ENCODE peak calls at places on chromosome 4, in six cellular contexts. Z is C1 segment of cervical spinal cord; X is cardiac muscle cell; O is H9; W is stimulated activated CD8-positive, alpha-beta memory T cell treated with anti-CD3 and anti-CD28 coated beads, Interleukin-4, amount 100 ng/mL, for 24 hours; K is kidney epithelial cell. S is an unnamed sample.

GRCh38 chr4:77152421-77152820 is 4.6 kb upstream of the CCNG2 start:
- DNase-seq in Z (peak), X (peak), O (no peak), W (no peak), K (no peak), S (no peak)

GRCh38 chr4:124940387-124940786 is 227.9 kb upstream of the ANKRD50 start:
- DNase-seq in Z (no peak), X (no peak), O (no peak), W (no peak), K (peak), S (no peak)

GRCh38 chr4:142351958-142352357 is 494.1 kb downstream of the INPP4B start:
- DNase-seq in Z (no peak), X (no peak), O (no peak), W (no peak), K (no peak), S (no peak)

GRCh38 chr4:130110760-130111159 is 1014.8 kb downstream of the C4orf33 start:
- DNase-seq in Z (no peak), X (no peak), O (no peak), W (no peak), K (no peak), S (no peak)

GRCh38 chr4:104352211-104352610 is 142.5 kb downstream of the CXXC4 start:
- DNase-seq in Z (no peak), X (no peak), O (peak), W (no peak), K (no peak), S (no peak)

GRCh38 chr4:147094228-147094627 is 148.6 kb upstream of the TTC29 start:
- DNase-seq in Z (no peak), X (peak), O (no peak), W (no peak), K (no peak), S (no peak)

GRCh38 chr4:1723131-1723801 is 1.9 kb downstream of the TACC3 start:
- DNase-seq in Z (no peak), X (no peak), O (no peak), W (no peak), K (no peak), S (no peak)

GRCh38 chr4:13160906-13161305 is 323.2 kb downstream of the RAB28 start:
- DNase-seq in Z (no peak), X (no peak), O (no peak), W (no peak), K (peak), S (no peak)

GRCh38 chr4:20351360-20352171 is 99.9 kb downstream of the SLIT2 start:
- DNase-seq in Z (no peak), X (no peak), O (no peak), W (no peak), K (no peak), S (no peak)

GRCh38 chr4:41072021-41072777 is 142.1 kb downstream of the APBB2 start:
- DNase-seq in Z (no peak), X (no peak), O (no peak), W (no peak), K (no peak), S (no peak)

GRCh38 chr4:13541176-13541604 is 3.1 kb downstream of the NKX3-2 start:
- DNase-seq in Z (no peak), X (no peak), O (peak), W (no peak), K (no peak), S (no peak)

GRCh38 chr4:186021461-186022167 is 47.3 kb upstream of the TLR3 start:
- DNase-seq in Z (peak), X (peak), O (peak), W (no peak), K (peak), S (no peak)

GRCh38 chr4:55524844-55525571 is 21.7 kb downstream of the CLOCK start:
- DNase-seq in Z (no peak), X (no peak), O (no peak), W (no peak), K (no peak), S (no peak)

GRCh38 chr4:152072001-152072485 is 311.2 kb upstream of the GATB start:
- DNase-seq in Z (no peak), X (no peak), O (no peak), W (no peak), K (peak), S (peak)

S was measured in right cardiac atrium.